ENCODE peak calls at places on chromosomes 11 and 22, in seven cellular contexts. O is endothelial cell, D is neural crest cell, A is astrocyte of the cerebellum, N is Calu3, P is activated B cell treated with CpG ODN at 0.5 μM for 24 hours, W is upper lobe of right lung. Z is an unnamed sample.

GRCh38 chr11:15589070-15589626 is 474.4 kb downstream of the INSC start:
- DNase-seq in O (peak), D (no peak), A (no peak), N (no peak), P (no peak), W (no peak), Z (no peak)

GRCh38 chr22:27474112-27474571 is 327.4 kb downstream of the MN1 start:
- DNase-seq in O (no peak), D (no peak), A (peak), N (no peak), P (no peak), W (no peak), Z (no peak)

GRCh38 chr11:62416596-62416995 is 2.2 kb upstream of the SCGB1A1 start:
- DNase-seq in O (no peak), D (no peak), A (no peak), N (no peak), P (no peak), W (no peak), Z (no peak)

GRCh38 chr11:28756977-28757376 is 648.8 kb downstream of the METTL15 start:
- DNase-seq in O (no peak), D (no peak), A (peak), N (no peak), P (no peak), W (no peak), Z (no peak)

GRCh38 chr22:47199261-47199948 is 437.0 kb downstream of the TBC1D22A start:
- DNase-seq in O (no peak), D (no peak), A (no peak), N (no peak), P (no peak), W (peak), Z (peak)

GRCh38 chr11:111477898-111478297 is 34.3 kb downstream of the BTG4 start:
- DNase-seq in O (no peak), D (no peak), A (no peak), N (no peak), P (no peak), W (no peak), Z (no peak)

GRCh38 chr22:47152938-47153337 is 390.5 kb downstream of the TBC1D22A start:
- DNase-seq in O (no peak), D (no peak), A (no peak), N (no peak), P (no peak), W (no peak), Z (no peak)

GRCh38 chr22:22446527-22446926 is 62.0 kb downstream of the ZNF280B start:
- DNase-seq in O (no peak), D (no peak), A (no peak), N (no peak), P (no peak), W (no peak), Z (no peak)

GRCh38 chr11:10779086-10779485 is 28.0 kb downstream of the CTR9 start:
- DNase-seq in O (no peak), D (no peak), A (no peak), N (no peak), P (no peak), W (no peak), Z (no peak)

GRCh38 chr11:63711838-63712237 is 30.5 kb downstream of the RTN3 start:
- DNase-seq in O (no peak), D (no peak), A (no peak), N (no peak), P (no peak), W (no peak), Z (no peak)

GRCh38 chr11:76030286-76030685 is 176.0 kb downstream of the WNT11 start:
- DNase-seq in O (no peak), D (no peak), A (peak), N (peak), P (no peak), W (no peak), Z (no peak)

GRCh38 chr11:87076874-87077429 is 39.2 kb downstream of the TMEM135 start:
- DNase-seq in O (no peak), D (no peak), A (no peak), N (no peak), P (no peak), W (no peak), Z (no peak)

GRCh38 chr22:37282385-37282677 is at the start of gene CYTH4:
- DNase-seq in O (no peak), D (no peak), A (no peak), N (peak), P (peak), W (peak), Z (peak)

GRCh38 chr11:118522571-118523072 is 4.7 kb upstream of the TTC36 start:
- DNase-seq in O (peak), D (no peak), A (no peak), N (peak), P (no peak), W (no peak), Z (no peak)

GRCh38 chr11:9787260-9787659 is 123.4 kb downstream of the SWAP70 start:
- DNase-seq in O (no peak), D (no peak), A (no peak), N (no peak), P (no peak), W (no peak), Z (no peak)

GRCh38 chr11:59262419-59262818 is 49.7 kb upstream of the MPEG1 start:
- DNase-seq in O (no peak), D (no peak), A (no peak), N (no peak), P (no peak), W (no peak), Z (no peak)

GRCh38 chr11:36328956-36329673 is 33.0 kb downstream of the PRR5L start:
- DNase-seq in O (no peak), D (no peak), A (no peak), N (no peak), P (no peak), W (no peak), Z (no peak)

GRCh38 chr11:70029115-70029830 is 48.8 kb upstream of the ANO1 start:
- DNase-seq in O (no peak), D (no peak), A (no peak), N (no peak), P (no peak), W (no peak), Z (no peak)

GRCh38 chr11:72075109-72075508 is 5.2 kb downstream of the NUMA1 start:
- DNase-seq in O (no peak), D (no peak), A (no peak), N (peak), P (no peak), W (no peak), Z (no peak)
- TF ChIP-seq CTCF in O (no peak), D (no peak), A (peak), N (no peak), P (no peak), W (no peak), Z (no peak)

GRCh38 chr11:848380-848931 is 5.8 kb downstream of the TSPAN4 start:
- DNase-seq in O (peak), D (no peak), A (no peak), N (peak), P (peak), W (peak), Z (peak)

GRCh38 chr11:845872-846271 is 3.2 kb downstream of the TSPAN4 start:
- DNase-seq in O (no peak), D (no peak), A (no peak), N (no peak), P (no peak), W (no peak), Z (no peak)

GRCh38 chr11:846496-847098 is 3.9 kb downstream of the TSPAN4 start:
- DNase-seq in O (no peak), D (no peak), A (no peak), N (no peak), P (no peak), W (no peak), Z (no peak)

GRCh38 chr11:848988-849824 is 6.6 kb downstream of the TSPAN4 start:
- DNase-seq in O (peak), D (peak), A (no peak), N (no peak), P (peak), W (no peak), Z (no peak)

DNA sequence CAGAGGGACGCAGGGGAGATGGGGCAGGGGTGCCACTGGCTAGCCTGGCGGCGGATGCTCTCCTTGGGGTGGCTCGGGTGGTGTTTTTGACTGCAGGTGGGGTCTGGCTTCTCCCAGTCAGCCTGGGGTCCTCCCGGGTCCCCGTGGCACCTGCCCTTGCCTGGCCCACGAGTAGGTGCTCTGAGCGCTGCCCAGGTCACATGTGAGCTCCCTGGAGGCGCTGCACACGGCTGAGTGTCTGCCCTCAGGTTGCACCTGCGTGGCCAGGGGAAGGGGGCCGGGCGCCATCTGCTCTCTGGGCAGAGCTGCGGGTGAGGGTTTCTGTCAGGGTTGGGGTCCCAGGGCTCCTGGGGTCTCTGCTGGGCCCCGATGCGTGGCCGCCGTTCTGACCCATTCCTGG is 5.2 kb downstream of the TSPAN4 start:
- DNase-seq in O (no peak), D (no peak), A (no peak), N (no peak), P (no peak), W (no peak), Z (no peak)
- TF ChIP-seq CTCF in O (no peak), D (no peak), A (no peak), N (no peak), P (no peak), W (no peak), Z (no peak)

GRCh38 chr22:19965771-19966709 is 24.4 kb upstream of the TXNRD2 start:
- DNase-seq in O (peak), D (peak), A (no peak), N (no peak), P (no peak), W (no peak), Z (peak)
- TF ChIP-seq CTCF in O (peak), D (peak), A (peak), N (peak), P (no peak), W (peak), Z (peak)

GRCh38 chr22:25694167-25694907 is 47.7 kb upstream of the MYO18B start:
- DNase-seq in O (no peak), D (no peak), A (no peak), N (no peak), P (no peak), W (no peak), Z (no peak)
- TF ChIP-seq CTCF in O (no peak), D (no peak), A (no peak), N (no peak), P (no peak), W (no peak), Z (no peak)